ENCODE peak calls at places on chromosomes 5 and 9, in six cellular contexts. H is NCI-H1092 treated with DMSO at 0.1 percent for 48 hours, B is GM12865, O is GM10248, K is fibroblast of pulmonary artery, T is Ammon's horn. Q is an unnamed sample.

GRCh38 chr5:38653389-38653788 is 96.9 kb upstream of the LIFR start:
- DNase-seq in H (no peak), B (no peak), O (no peak), K (no peak), T (peak), Q (no peak)

GRCh38 chr5:123482258-123482657 is 29.7 kb upstream of the CSNK1G3 start:
- DNase-seq in H (no peak), B (no peak), O (no peak), K (no peak), T (no peak), Q (no peak)

GRCh38 chr9:27184556-27185351 is 75.7 kb downstream of the TEK start:
- DNase-seq in H (peak), B (no peak), O (no peak), K (peak), T (no peak), Q (no peak)

GRCh38 chr9:20408513-20408912 is 213.8 kb downstream of the MLLT3 start:
- DNase-seq in H (no peak), B (no peak), O (no peak), K (no peak), T (no peak), Q (peak)

GRCh38 chr9:24986331-24986730 is 440.6 kb upstream of the IZUMO3 start:
- DNase-seq in H (no peak), B (no peak), O (no peak), K (no peak), T (no peak), Q (no peak)

GRCh38 chr5:56270568-56271392 is 37.6 kb upstream of the ANKRD55 start:
- DNase-seq in H (peak), B (peak), O (peak), K (peak), T (peak), Q (peak)

GRCh38 chr5:161096591-161096990 is 244.6 kb upstream of the ATP10B start:
- DNase-seq in H (no peak), B (no peak), O (no peak), K (no peak), T (peak), Q (no peak)

GRCh38 chr9:71812385-71812784 is 44.1 kb upstream of the CEMIP2 start:
- DNase-seq in H (no peak), B (no peak), O (no peak), K (peak), T (peak), Q (no peak)

GRCh38 chr9:34124923-34125322 is 1.6 kb downstream of the DCAF12 start:
- DNase-seq in H (no peak), B (no peak), O (no peak), K (peak), T (no peak), Q (no peak)

GRCh38 chr5:175715627-175716522 is 58.0 kb downstream of the HRH2 start:
- DNase-seq in H (no peak), B (no peak), O (no peak), K (no peak), T (no peak), Q (no peak)

GRCh38 chr5:131129306-131129705 is 35.8 kb downstream of the HINT1 start:
- DNase-seq in H (no peak), B (no peak), O (no peak), K (no peak), T (no peak), Q (no peak)

Q was measured in NCI-H1417.